ENCODE peak calls at places on chromosomes 7 and 10, in six cellular contexts. T is astrocyte; S is ovary; G is CD8-positive, alpha-beta T cell; N is ACHN; O is activated CD4-positive, alpha-beta T cell treated with anti-CD3 and anti-CD28 coated beads, Interleukin-2, amount 50 U/mL, for 4 hours. V is an unnamed sample.

GRCh38 chr7:50454968-50455367 is 4.8 kb upstream of the FIGNL1 start:
- DNase-seq in T (no peak), S (no peak), G (no peak), N (no peak), O (no peak), V (no peak)

GRCh38 chr10:9382199-9382598 is 1327.7 kb downstream of the GATA3 start:
- DNase-seq in T (no peak), S (no peak), G (no peak), N (no peak), O (no peak), V (no peak)

GRCh38 chr7:77482015-77482414 is 55.1 kb upstream of the PTPN12 start:
- DNase-seq in T (no peak), S (no peak), G (no peak), N (no peak), O (no peak), V (peak; percentile 64)

GRCh38 chr10:62001898-62002297 is 100.4 kb downstream of the ARID5B start:
- DNase-seq in T (no peak), S (no peak), G (no peak), N (no peak), O (no peak), V (no peak)

GRCh38 chr10:132036153-132036886 is 29.4 kb upstream of the JAKMIP3 start:
- DNase-seq in T (no peak), S (peak; percentile 60), G (no peak), N (no peak), O (no peak), V (no peak)

GRCh38 chr10:78847486-78847885 is 221.3 kb upstream of the ZMIZ1 start:
- DNase-seq in T (no peak), S (no peak), G (no peak), N (no peak), O (no peak), V (no peak)

GRCh38 chr10:13346280-13346819 is 1.7 kb downstream of the SEPHS1 start:
- DNase-seq in T (peak; percentile 47), S (no peak), G (no peak), N (peak; percentile 6), O (no peak), V (peak; percentile 10)

GRCh38 chr7:146948708-146949107 is 832.1 kb downstream of the CNTNAP2 start:
- DNase-seq in T (no peak), S (no peak), G (no peak), N (no peak), O (no peak), V (no peak)

GRCh38 chr10:124578231-124579002 is 116.8 kb downstream of the LHPP start:
- DNase-seq in T (no peak), S (no peak), G (no peak), N (no peak), O (no peak), V (no peak)

GRCh38 chr7:9645756-9646155 is 1212.3 kb downstream of the NXPH1 start:
- DNase-seq in T (peak; percentile 67), S (no peak), G (no peak), N (peak; percentile 38), O (no peak), V (no peak)

GRCh38 chr7:99835189-99835588 is 7.4 kb downstream of the CYP3A43 start:
- DNase-seq in T (no peak), S (no peak), G (no peak), N (no peak), O (no peak), V (no peak)

GRCh38 chr10:93149761-93150160 is 76.1 kb downstream of the CYP26A1 start:
- DNase-seq in T (peak; percentile 60), S (no peak), G (no peak), N (no peak), O (no peak), V (peak; percentile 44)

GRCh38 chr7:139725077-139725476 is 52.7 kb downstream of the HIPK2 start:
- DNase-seq in T (peak; percentile 86), S (no peak), G (no peak), N (no peak), O (no peak), V (peak; percentile 91)

GRCh38 chr10:104046651-104047050 is 39.0 kb downstream of the COL17A1 start:
- DNase-seq in T (no peak), S (no peak), G (no peak), N (no peak), O (no peak), V (no peak)

GRCh38 chr7:23863209-23863798 is 153.3 kb downstream of the STK31 start:
- DNase-seq in T (peak; percentile 10), S (no peak), G (no peak), N (peak; percentile 48), O (no peak), V (peak; percentile 54)

GRCh38 chr7:83934118-83934734 is 260.4 kb downstream of the SEMA3A start:
- DNase-seq in T (no peak), S (no peak), G (no peak), N (peak; percentile 38), O (no peak), V (no peak)